ENCODE peak calls at places on chromosomes 16 and 17, in four cellular contexts. J is GM12878, C is HepG2, Z is H1. D is an unnamed sample.

GRCh38 chr16:54554581-54554980 is 268.0 kb upstream of the IRX3 start:
- DNase-seq in Z (no peak), J (no peak), C (no peak), D (no peak)

GRCh38 chr17:21241564-21241963 is 11.6 kb downstream of the NATD1 start:
- DNase-seq in J (no peak), C (no peak), Z (no peak), D (no peak)

GRCh38 chr17:12909046-12909445 is 108.8 kb downstream of the ELAC2 start:
- DNase-seq in J (peak; percentile 7), Z (no peak), C (no peak), D (no peak)

GRCh38 chr16:87860553-87861299 is 8.6 kb downstream of the SLC7A5 start:
- DNase-seq in C (peak; percentile 84), Z (no peak), J (no peak), D (peak; percentile 13)

GRCh38 chr16:73019456-73020362 is 28.2 kb downstream of the ZFHX3 start:
- DNase-seq in Z (no peak), C (no peak), J (no peak), D (no peak)

GRCh38 chr16:28168991-28169554 is 42.7 kb downstream of the XPO6 start:
- DNase-seq in J (no peak), Z (no peak), C (no peak), D (no peak)

GRCh38 chr16:79182618-79183017 is 417.9 kb downstream of the MAF start:
- DNase-seq in Z (no peak), C (no peak), J (no peak), D (no peak)

GRCh38 chr17:2235792-2236365 is 67.7 kb downstream of the SMG6 start:
- DNase-seq in C (no peak), J (no peak), Z (no peak), D (no peak)

GRCh38 chr17:81808778-81809555 is 5.0 kb downstream of the GCGR start:
- DNase-seq in C (no peak), J (no peak), Z (no peak), D (no peak)

GRCh38 chr17:54666559-54666958 is 234.1 kb upstream of the TOM1L1 start:
- DNase-seq in Z (no peak), J (no peak), C (no peak), D (no peak)

GRCh38 chr16:67112591-67113399 is 3.1 kb downstream of the PHAF1 start:
- DNase-seq in C (peak; percentile 62), Z (no peak), J (no peak), D (peak; percentile 29)

GRCh38 chr17:82458885-82459424 is 414 bp downstream of the NARF start:
- DNase-seq in J (no peak), C (no peak), Z (no peak), D (no peak)

GRCh38 chr17:13888043-13888442 is 181.3 kb upstream of the COX10 start:
- DNase-seq in Z (no peak), J (no peak), C (no peak), D (no peak)

GRCh38 chr17:1830288-1830687 is 483 bp downstream of the RPA1 start:
- DNase-seq in Z (peak; percentile 49), J (no peak), C (peak; percentile 8), D (no peak)

GRCh38 chr17:17071531-17072360 is 29.5 kb downstream of the MPRIP start:
- DNase-seq in C (no peak), Z (no peak), J (no peak), D (no peak)

GRCh38 chr16:49559242-49559641 is 185.6 kb downstream of the C16orf78 start:
- DNase-seq in J (no peak), C (no peak), Z (no peak), D (no peak)

GRCh38 chr16:24346734-24347133 is 90.6 kb downstream of the CACNG3 start:
- DNase-seq in J (no peak), C (no peak), Z (peak; percentile 50), D (no peak)

GRCh38 chr17:36825113-36825955 is 111.9 kb upstream of the LHX1 start:
- DNase-seq in C (no peak), J (no peak), Z (no peak), D (no peak)

GRCh38 chr16:58198022-58198683 is at the start of gene CSNK2A2:
- DNase-seq in Z (peak; percentile 72), J (no peak), C (peak; percentile 56), D (peak; percentile 96)

GRCh38 chr16:84898447-84898846 is 78.7 kb downstream of the CRISPLD2 start:
- DNase-seq in J (no peak), Z (no peak), C (no peak), D (no peak)

GRCh38 chr17:4728124-4728523 is 3.1 kb upstream of the MED11 start:
- DNase-seq in C (no peak), J (no peak), Z (no peak), D (no peak)

GRCh38 chr16:86961133-86961720 is 356.0 kb downstream of the C16orf95 start:
- DNase-seq in Z (no peak), J (no peak), C (no peak), D (no peak)

GRCh38 chr17:74972107-74972972 is at the start of gene HID1:
- DNase-seq in C (peak; percentile 73), Z (peak; percentile 91), J (no peak), D (peak; percentile 80)

GRCh38 chr17:59766486-59766885 is 59.0 kb downstream of the VMP1 start:
- DNase-seq in Z (no peak), C (no peak), J (no peak), D (no peak)

GRCh38 chr17:1588781-1589585 is 26.4 kb upstream of the PITPNA start:
- DNase-seq in J (no peak), C (no peak), Z (no peak), D (no peak)

GRCh38 chr17:4480929-4481898 is 17.5 kb upstream of the SPNS2 start:
- DNase-seq in C (no peak), Z (no peak), J (no peak), D (no peak)

GRCh38 chr17:16940116-16940881 is 31.6 kb downstream of the TNFRSF13B start:
- DNase-seq in J (no peak), Z (peak; percentile 61), C (no peak), D (no peak)

GRCh38 chr17:70539172-70539924 is 370.0 kb downstream of the KCNJ2 start:
- DNase-seq in J (no peak), Z (no peak), C (no peak), D (no peak)

GRCh38 chr17:48871551-48872351 is 20.8 kb upstream of the ATP5MC1 start:
- DNase-seq in J (no peak), Z (no peak), C (peak; percentile 99), D (peak; percentile 39)

GRCh38 chr17:74779948-74780400 is 3.8 kb upstream of the NAT9 start:
- DNase-seq in C (no peak), Z (no peak), J (peak; percentile 63), D (no peak)

GRCh38 chr16:68825427-68825826 is 17.9 kb upstream of the TANGO6 start:
- DNase-seq in Z (no peak), C (peak; percentile 19), J (no peak), D (no peak)

GRCh38 chr16:68823401-68823800 is 19.9 kb upstream of the TANGO6 start:
- DNase-seq in J (no peak), Z (no peak), C (no peak), D (no peak)

DNA sequence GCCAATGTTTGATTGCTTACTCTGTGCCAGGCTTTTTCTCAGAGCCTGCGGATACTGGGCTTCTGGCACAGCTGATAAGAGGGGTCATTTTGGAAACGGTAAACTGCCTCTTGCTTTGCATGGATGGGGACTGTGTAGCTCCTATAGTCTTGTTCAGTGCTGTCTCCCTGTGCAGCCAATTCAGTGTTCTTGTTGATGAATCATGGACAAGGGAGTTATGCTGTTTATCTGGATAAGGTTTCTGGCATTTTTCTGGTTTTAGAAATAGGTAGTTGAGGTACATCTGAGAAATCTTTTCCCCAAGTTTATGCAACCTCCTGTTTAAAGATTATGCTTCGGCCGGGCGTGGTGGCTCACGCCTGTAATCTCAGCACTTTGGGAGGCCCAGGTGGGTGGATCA is 16.7 kb upstream of the TANGO6 start:
- DNase-seq in Z (no peak), J (no peak), C (no peak), D (no peak)
- TF ChIP-seq CBX5 in Z (no peak), J (no peak), C (no peak), D (no peak)

DNA sequence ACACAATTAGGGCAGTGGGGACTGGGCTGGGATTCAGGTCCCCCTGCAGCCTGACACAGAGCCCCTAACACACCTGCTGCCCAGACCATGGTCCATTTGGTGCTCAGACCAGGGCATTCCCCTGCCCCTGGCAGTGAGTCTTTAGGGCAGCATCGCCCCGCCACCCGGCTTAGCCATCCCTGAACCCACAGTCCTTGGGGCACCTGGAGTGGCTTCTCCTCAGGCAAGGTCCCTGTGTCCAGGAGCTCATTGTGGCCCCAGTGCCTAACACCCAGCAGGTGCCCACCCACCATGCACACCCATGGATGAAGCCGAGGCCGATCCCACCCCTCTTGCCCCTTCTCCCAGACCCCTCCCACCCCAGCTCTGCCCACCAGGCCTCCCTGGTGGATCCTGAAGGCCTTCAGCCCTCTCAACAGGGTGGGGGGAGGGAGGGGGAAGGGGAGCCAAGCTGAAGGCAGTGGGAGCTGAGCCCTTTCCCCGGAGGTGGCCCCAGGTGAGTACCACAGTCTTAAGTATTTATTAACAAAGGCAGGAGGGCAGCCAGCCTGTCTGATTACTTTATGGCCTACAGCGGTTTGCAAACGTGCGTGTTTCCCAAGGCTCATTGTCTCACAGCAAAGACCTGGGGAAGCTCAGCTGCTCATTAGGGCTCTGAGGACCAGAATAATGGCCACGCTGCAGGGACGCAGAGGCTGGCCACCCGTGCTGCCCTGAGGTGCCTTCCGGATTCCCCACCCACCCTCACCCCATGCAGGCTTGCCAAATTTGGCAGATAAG is 38.5 kb downstream of the RBFOX3 start:
- DNase-seq in C (no peak), Z (no peak), J (no peak), D (no peak)
- TF ChIP-seq CBX5 in C (no peak), Z (no peak), J (no peak), D (no peak)

DNA sequence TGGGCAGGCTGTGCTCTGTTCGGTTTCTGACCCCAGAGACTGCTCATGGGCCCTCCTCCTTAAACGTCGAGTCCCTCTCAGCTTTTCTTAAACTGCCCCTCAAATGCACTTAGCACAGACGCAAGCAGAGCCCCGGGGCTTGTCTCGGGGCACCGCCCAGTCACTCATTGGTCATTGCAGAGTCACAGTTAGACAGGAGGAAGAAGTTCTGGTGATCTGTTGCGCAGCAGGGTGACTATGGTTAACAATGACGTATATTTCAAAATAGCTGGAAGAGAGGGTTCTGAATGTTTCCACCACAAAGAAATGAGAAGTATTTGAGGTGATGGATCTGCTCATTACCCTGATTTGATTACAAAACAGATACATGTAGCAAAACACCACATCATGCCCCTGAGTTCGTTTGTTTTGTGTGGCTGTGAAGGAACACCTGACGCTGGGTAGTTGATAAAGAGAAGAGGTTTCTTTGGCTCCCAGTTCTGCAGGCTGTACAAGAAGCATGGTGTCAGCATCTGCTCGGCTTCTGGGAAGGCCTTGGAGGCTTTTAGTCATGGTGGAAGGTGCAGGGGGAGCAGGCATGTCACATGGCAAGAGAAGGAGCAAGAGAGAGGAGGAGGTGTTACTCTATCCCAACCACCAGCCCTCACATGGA is 387.4 kb downstream of the CPPED1 start:
- DNase-seq in J (no peak), C (no peak), Z (no peak), D (peak; percentile 28)
- TF ChIP-seq CBX5 in J (no peak), C (no peak), Z (no peak), D (no peak)

GRCh38 chr16:71896688-71897368 is 1.5 kb downstream of the IST1 start:
- DNase-seq in J (no peak), Z (no peak), C (no peak), D (peak; percentile 29)
- TF ChIP-seq CBX5 in J (no peak), Z (no peak), C (no peak), D (no peak)